ENCODE peak calls at places on chromosomes 11 and 22, in four cellular contexts. A is heart left ventricle, V is breast epithelium, F is neuronal stem cell. X is an unnamed sample. For H3K4me1, the result is how much of the 10 kb centered on the place peaks cover.

GRCh38 chr11:102780491-102780918 is at the start of gene MMP10:
- DNase-seq in A (no peak), V (no peak), F (peak), X (no peak)

GRCh38 chr11:119369035-119369925 is 12.2 kb downstream of the USP2 start:
- DNase-seq in A (no peak), V (no peak), F (no peak), X (no peak)

GRCh38 chr22:43796567-43796966 is 15.5 kb downstream of the EFCAB6 start:
- DNase-seq in A (no peak), V (no peak), F (peak), X (no peak)

GRCh38 chr11:106608677-106609076 is 409.6 kb downstream of the GUCY1A2 start:
- DNase-seq in A (no peak), V (no peak), F (no peak), X (no peak)

GRCh38 chr11:21949741-21950413 is 243.0 kb upstream of the ANO5 start:
- DNase-seq in A (no peak), V (no peak), F (no peak), X (no peak)

GRCh38 chr11:78417888-78418583 is 416 bp upstream of the GAB2 start:
- DNase-seq in A (peak), V (peak), F (peak), X (peak)

GRCh38 chr22:42582987-42583386 is 29.2 kb downstream of the SERHL2 start:
- DNase-seq in A (no peak), V (no peak), F (no peak), X (no peak)

GRCh38 chr11:106551744-106552671 is 466.3 kb downstream of the GUCY1A2 start:
- DNase-seq in A (no peak), V (no peak), F (no peak), X (no peak)

GRCh38 chr11:46686886-46687810 is 13.3 kb downstream of the ARHGAP1 start:
- DNase-seq in A (no peak), V (no peak), F (no peak), X (no peak)

GRCh38 chr22:21735198-21736083 is at the start of gene YPEL1:
- DNase-seq in A (peak), V (peak), F (peak), X (peak)

GRCh38 chr22:41844036-41844435 is 11.1 kb downstream of the SREBF2 start:
- DNase-seq in A (no peak), V (no peak), F (no peak), X (no peak)

GRCh38 chr11:2813141-2813908 is 72.2 kb downstream of the CDKN1C start:
- DNase-seq in A (peak), V (no peak), F (no peak), X (peak)

GRCh38 chr11:86193297-86194095 is 51.1 kb upstream of the EED start:
- DNase-seq in A (peak), V (no peak), F (peak), X (peak)

GRCh38 chr11:121590772-121591404 is 138.1 kb upstream of the SORL1-AS1 start:
- DNase-seq in A (no peak), V (no peak), F (no peak), X (no peak)

GRCh38 chr11:102266111-102266510 is 51.2 kb upstream of the BIRC3 start:
- DNase-seq in A (no peak), V (no peak), F (no peak), X (no peak)

GRCh38 chr11:62340269-62340901 is 3.1 kb downstream of the ASRGL1 start:
- DNase-seq in A (peak), V (no peak), F (peak), X (peak)

GRCh38 chr11:78586452-78587046 is 11.9 kb upstream of the NARS2 start:
- DNase-seq in A (no peak), V (no peak), F (no peak), X (no peak)

GRCh38 chr11:66046901-66047300 is 2.1 kb downstream of the GAL3ST3 start:
- DNase-seq in A (no peak), V (no peak), F (no peak), X (no peak)

GRCh38 chr22:19483481-19484244 is 3.9 kb downstream of the CDC45 start:
- DNase-seq in A (no peak), V (no peak), F (no peak), X (no peak)

GRCh38 chr11:113274708-113275582 is 39.4 kb upstream of the TTC12 start:
- DNase-seq in A (no peak), V (no peak), F (no peak), X (no peak)

GRCh38 chr22:17772963-17773605 is 1.2 kb downstream of the BID start:
- DNase-seq in A (no peak), V (no peak), F (no peak), X (no peak)

GRCh38 chr11:18332302-18332701 is 9.9 kb downstream of the GTF2H1 start:
- DNase-seq in A (no peak), V (no peak), F (no peak), X (no peak)

GRCh38 chr11:79167510-79168188 is 273.2 kb downstream of the TENM4 start:
- DNase-seq in A (no peak), V (no peak), F (no peak), X (no peak)

GRCh38 chr11:72812604-72812967 is 1.6 kb upstream of the ATG16L2 start:
- DNase-seq in A (no peak), V (no peak), F (no peak), X (no peak)

GRCh38 chr11:115215694-115216615 is 288.3 kb downstream of the CADM1 start:
- DNase-seq in A (no peak), V (no peak), F (no peak), X (no peak)

GRCh38 chr11:2436013-2436520 is 8.2 kb downstream of the TRPM5 start:
- DNase-seq in A (no peak), V (no peak), F (no peak), X (no peak)

GRCh38 chr11:134823970-134824369 is 411.9 kb upstream of the B3GAT1 start:
- DNase-seq in A (no peak), V (no peak), F (no peak), X (no peak)

GRCh38 chr11:134818531-134818930 is 406.5 kb upstream of the B3GAT1 start:
- DNase-seq in A (no peak), V (no peak), F (no peak), X (no peak)

GRCh38 chr11:134819026-134819425 is 407.0 kb upstream of the B3GAT1 start:
- DNase-seq in A (no peak), V (no peak), F (no peak), X (no peak)

GRCh38 chr11:134821422-134821821 is 409.4 kb upstream of the B3GAT1 start:
- DNase-seq in A (no peak), V (no peak), F (no peak), X (no peak)

DNA sequence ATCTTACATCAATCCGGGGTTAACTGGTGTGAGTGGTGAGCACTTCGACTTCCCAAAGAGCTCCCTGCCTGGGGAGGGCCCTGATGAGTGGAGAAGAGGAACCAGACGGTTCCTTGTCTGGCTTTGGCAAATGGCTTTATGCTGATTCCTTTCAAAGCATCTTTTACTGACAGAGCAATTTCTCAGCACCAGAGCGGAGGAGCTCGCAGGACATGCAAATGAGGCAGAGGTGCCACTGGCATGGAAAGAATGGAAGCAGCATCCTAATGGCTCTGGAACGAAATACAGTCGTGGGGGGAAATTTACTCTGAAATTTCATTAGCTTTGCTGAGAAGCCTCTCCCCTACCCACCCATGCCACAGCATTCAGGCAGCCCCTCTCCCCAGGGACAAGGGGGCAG is 410.9 kb upstream of the B3GAT1 start:
- DNase-seq in A (no peak), V (no peak), F (no peak), X (no peak)
- H3K4me1 ChIP-seq in A (under half), V (under half), F (under half), X (under half)

GRCh38 chr22:20532256-20532993 is 25.0 kb downstream of the MED15 start:
- DNase-seq in A (no peak), V (no peak), F (no peak), X (no peak)

GRCh38 chr22:20533095-20533878 is 25.9 kb downstream of the MED15 start:
- DNase-seq in A (no peak), V (no peak), F (no peak), X (no peak)

GRCh38 chr22:20531154-20531403 is 23.7 kb downstream of the MED15 start:
- DNase-seq in A (no peak), V (no peak), F (no peak), X (no peak)

GRCh38 chr22:20531404-20532181 is 24.2 kb downstream of the MED15 start:
- DNase-seq in A (peak), V (no peak), F (no peak), X (no peak)

DNA sequence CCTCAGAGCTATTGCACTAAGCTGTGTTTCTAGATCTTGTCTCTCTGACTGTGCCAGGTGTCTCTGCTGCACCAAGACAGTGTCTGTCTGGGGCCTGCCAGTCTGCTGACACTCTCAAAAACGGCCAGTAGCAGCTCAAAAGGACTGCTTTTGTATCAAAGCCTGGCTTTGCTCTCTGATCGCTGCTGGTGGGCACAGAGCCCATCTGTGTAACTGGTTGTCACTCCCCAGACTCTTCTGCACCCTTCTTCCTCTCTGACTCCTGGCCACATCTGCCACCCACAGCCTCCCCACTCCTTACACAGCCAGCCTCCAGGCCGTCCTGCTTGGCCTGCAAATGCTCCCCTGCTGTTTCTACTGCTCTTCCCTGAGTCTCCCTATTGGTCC is 26.5 kb downstream of the MED15 start:
- DNase-seq in A (no peak), V (no peak), F (no peak), X (no peak)
- H3K4me1 ChIP-seq in A (half or more), V (under half), F (under half), X (under half)

GRCh38 chr11:70883973-70884688 is 368.2 kb downstream of the SHANK2 start:
- DNase-seq in A (no peak), V (no peak), F (no peak), X (no peak)
- H3K4me1 ChIP-seq in A (under half), V (under half), F (under half), X (under half)

GRCh38 chr11:83613767-83614121 is 327.6 kb upstream of the CCDC90B start:
- DNase-seq in A (no peak), V (no peak), F (no peak), X (no peak)

GRCh38 chr11:83609181-83609580 is 323.0 kb upstream of the CCDC90B start:
- DNase-seq in A (no peak), V (no peak), F (no peak), X (no peak)

GRCh38 chr11:83610996-83611395 is 324.8 kb upstream of the CCDC90B start:
- DNase-seq in A (no peak), V (no peak), F (no peak), X (no peak)

GRCh38 chr11:83612891-83613766 is 327.0 kb upstream of the CCDC90B start:
- DNase-seq in A (no peak), V (no peak), F (peak), X (no peak)

GRCh38 chr11:83611616-83612015 is 325.4 kb upstream of the CCDC90B start:
- DNase-seq in A (no peak), V (no peak), F (no peak), X (no peak)
- H3K4me1 ChIP-seq in A (under half), V (under half), F (under half), X (under half)

GRCh38 chr22:37732699-37733607 is 36.1 kb downstream of the TRIOBP start:
- DNase-seq in A (no peak), V (no peak), F (no peak), X (no peak)

GRCh38 chr22:37734402-37734700 is 37.5 kb downstream of the TRIOBP start:
- DNase-seq in A (no peak), V (no peak), F (no peak), X (no peak)

GRCh38 chr22:37731804-37732471 is 35.1 kb downstream of the TRIOBP start:
- DNase-seq in A (no peak), V (no peak), F (no peak), X (no peak)

GRCh38 chr22:37733625-37734401 is 37.0 kb downstream of the TRIOBP start:
- DNase-seq in A (no peak), V (no peak), F (no peak), X (no peak)

GRCh38 chr22:37735054-37735453 is 38.2 kb downstream of the TRIOBP start:
- DNase-seq in A (peak), V (no peak), F (peak), X (no peak)
- H3K4me1 ChIP-seq in A (under half), V (under half), F (under half), X (under half)